ENCODE peak calls at places on chromosomes 11 and 22, in six cellular contexts. D is ELF-1; Q is stimulated activated CD8-positive, alpha-beta memory T cell treated with anti-CD3 and anti-CD28 coated beads, Interleukin-7, amount 100 ng/mL, for 48 hours; O is fibroblast of lung; G is NCI-H1436; F is NCI-H524. E is an unnamed sample.

GRCh38 chr11:107576497-107577086 is 11.1 kb upstream of the ALKBH8 start:
- DNase-seq in D (peak), Q (no peak), F (no peak), G (no peak), O (peak), E (peak)

GRCh38 chr22:31400023-31400397 is 606 bp downstream of the DRG1 start:
- DNase-seq in G (no peak), O (peak), F (no peak), Q (no peak), D (peak), E (no peak)

GRCh38 chr11:86592659-86593451 is 79.6 kb downstream of the ME3 start:
- DNase-seq in F (no peak), O (peak), Q (peak), D (peak), G (peak), E (peak)

GRCh38 chr22:24412274-24412673 is 15.1 kb upstream of the ADORA2A start:
- DNase-seq in O (no peak), F (no peak), D (no peak), G (no peak), Q (no peak), E (no peak)

GRCh38 chr22:21660904-21661303 is 4.9 kb upstream of the PPIL2 start:
- DNase-seq in O (no peak), D (no peak), Q (no peak), G (no peak), F (no peak), E (no peak)

GRCh38 chr11:100925935-100926334 is 203.7 kb downstream of the PGR start:
- DNase-seq in O (peak), Q (no peak), D (no peak), F (no peak), G (no peak), E (peak)

GRCh38 chr11:134454146-134454690 is 42.2 kb upstream of the B3GAT1 start:
- DNase-seq in F (no peak), D (no peak), G (no peak), Q (no peak), O (no peak), E (no peak)

GRCh38 chr11:75762158-75762557 is 6.4 kb upstream of the DGAT2 start:
- DNase-seq in O (no peak), F (no peak), D (no peak), Q (no peak), G (no peak), E (no peak)

GRCh38 chr11:47524200-47524874 is 28.6 kb downstream of the CELF1 start:
- DNase-seq in D (no peak), Q (no peak), F (no peak), G (no peak), O (no peak), E (peak)

GRCh38 chr11:96213500-96213899 is 129.5 kb downstream of the MAML2 start:
- DNase-seq in D (no peak), G (no peak), O (peak), F (no peak), Q (no peak), E (peak)

GRCh38 chr11:115408036-115408911 is 95.9 kb downstream of the CADM1 start:
- DNase-seq in Q (no peak), G (no peak), F (no peak), O (peak), D (peak), E (no peak)

GRCh38 chr11:67629386-67630229 is at the start of gene NUDT8:
- DNase-seq in Q (peak), G (peak), D (peak), F (peak), O (peak), E (peak)

GRCh38 chr22:49449377-49449776 is 378.3 kb downstream of the BRD1 start:
- DNase-seq in D (no peak), G (no peak), F (no peak), Q (no peak), O (no peak), E (no peak)

GRCh38 chr11:77823775-77824174 is 2.8 kb downstream of the AAMDC start:
- DNase-seq in F (no peak), Q (no peak), D (no peak), G (no peak), O (peak), E (peak)